ENCODE peak calls at places on chromosomes 16 and 17, in ten cellular contexts. G is GM13976; P is EL; B is occipital lobe; Z is EH; F is NCI-H748 treated with DMSO at 0.1 percent for 48 hours; L is activated naive CD8-positive, alpha-beta T cell treated with anti-CD3 and anti-CD28 coated beads, Interleukin-2, amount 50 U/mL, for 16 hours; W is right lobe of liver; Q is cardiac muscle cell; J is retina. X is an unnamed sample.
A peak's percentile ranks its signal among the peaks of the same experiment; 100 is the strongest.

GRCh38 chr16:65634291-65634690 is 512.4 kb upstream of the CDH11 start:
- DNase-seq in J (no peak), L (no peak), W (no peak), G (no peak), B (no peak), Z (peak; percentile 9), Q (peak; percentile 52), P (peak; percentile 19), F (no peak), X (no peak)

GRCh38 chr17:42009170-42009569 is 8.1 kb downstream of the DNAJC7 start:
- DNase-seq in G (no peak), B (peak; percentile 27), F (no peak), Q (no peak), W (no peak), P (no peak), J (no peak), Z (peak; percentile 12), L (no peak), X (no peak)

GRCh38 chr17:29133146-29133713 is 47.0 kb downstream of the MYO18A start:
- DNase-seq in Q (peak; percentile 63), F (no peak), L (no peak), J (no peak), B (peak; percentile 64), Z (peak; percentile 89), P (peak; percentile 83), G (no peak), W (peak; percentile 47), X (no peak)

GRCh38 chr17:18262641-18263040 is 2.2 kb downstream of the MIEF2 start:
- DNase-seq in L (no peak), Q (no peak), B (no peak), G (no peak), P (no peak), J (no peak), Z (no peak), W (no peak), F (no peak), X (no peak)

GRCh38 chr17:50346313-50347086 is 574 bp downstream of the XYLT2 start:
- DNase-seq in P (peak; percentile 46), J (peak; percentile 67), L (peak; percentile 11), G (peak; percentile 74), Q (peak; percentile 19), W (no peak), F (no peak), Z (peak; percentile 38), B (no peak), X (no peak)

GRCh38 chr17:31308935-31309334 is 4.9 kb downstream of the EVI2B start:
- DNase-seq in Q (no peak), P (no peak), G (no peak), L (no peak), B (no peak), F (no peak), Z (no peak), J (no peak), W (no peak), X (no peak)

GRCh38 chr17:17520599-17521232 is 24.5 kb upstream of the RASD1 start:
- DNase-seq in B (no peak), Z (no peak), F (no peak), Q (no peak), L (no peak), J (no peak), P (no peak), W (no peak), G (no peak), X (no peak)

GRCh38 chr17:78383725-78384471 is 5.4 kb downstream of the PGS1 start:
- DNase-seq in Z (peak; percentile 99), G (no peak), Q (peak; percentile 98), W (peak; percentile 83), P (peak; percentile 98), J (no peak), F (no peak), L (peak; percentile 15), B (no peak), X (no peak)

GRCh38 chr16:12092347-12092882 is 115.9 kb downstream of the SNX29 start:
- DNase-seq in J (no peak), B (no peak), Q (peak; percentile 89), W (no peak), L (no peak), F (no peak), Z (peak; percentile 91), P (peak; percentile 78), G (no peak), X (no peak)

GRCh38 chr16:8986111-8986510 is 22.4 kb upstream of the USP7 start:
- DNase-seq in Q (no peak), J (no peak), L (no peak), G (no peak), P (no peak), B (no peak), F (no peak), Z (no peak), W (peak; percentile 39), X (no peak)

GRCh38 chr16:29809850-29810698 is 1.9 kb upstream of the PRRT2 start:
- DNase-seq in L (no peak), F (no peak), B (no peak), G (no peak), W (peak; percentile 56), Q (no peak), Z (no peak), P (no peak), J (peak; percentile 58), X (peak; percentile 16)

GRCh38 chr16:14014284-14014625 is 56.9 kb upstream of the MRTFB start:
- DNase-seq in F (no peak), J (no peak), P (no peak), W (no peak), Q (no peak), G (no peak), L (no peak), Z (no peak), B (no peak), X (no peak)

GRCh38 chr17:13888043-13888442 is 181.3 kb upstream of the COX10 start:
- DNase-seq in B (no peak), L (no peak), J (no peak), P (peak; percentile 29), W (no peak), Z (peak; percentile 46), G (no peak), F (no peak), Q (peak; percentile 35), X (no peak)

GRCh38 chr17:21280081-21280518 is 4.4 kb upstream of the MAP2K3 start:
- DNase-seq in B (peak; percentile 82), J (peak; percentile 85), L (peak; percentile 78), Q (peak; percentile 87), F (peak; percentile 68), W (peak; percentile 91), Z (peak; percentile 84), P (peak; percentile 81), G (peak; percentile 90), X (peak; percentile 88)

GRCh38 chr17:28698253-28698941 is 13.3 kb downstream of the PROCA1 start:
- DNase-seq in F (no peak), G (no peak), W (peak; percentile 77), B (no peak), Z (no peak), P (no peak), L (no peak), Q (no peak), J (no peak), X (no peak)